ENCODE peak calls at places on chromosomes 5 and 9, in nine cellular contexts. One of them, this sample, is unnamed.
A peak's percentile ranks its signal among the peaks of the same experiment; 100 is the strongest.

GRCh38 chr9:120856700-120857099 is 14.0 kb upstream of the PSMD5 start:
- DNase-seq in HL-60: no peak
- DNase-seq in activated T-helper 2 cell treated with anti-CD3 and anti-CD28 coated beads, Interferon-gamma antibody, Interleukin-2, Interleukin-4, amounts not matched to agents 10 μg/mL and 5 μg/mL and 100 μg/mL, durations not matched to agents 14 hours and 24 hours and 36 hours: no peak
- DNase-seq in occipital lobe: no peak
- DNase-seq in epithelial cell of esophagus: peak; percentile 23
- DNase-seq in activated CD4-positive, alpha-beta T cell treated with anti-CD3 and anti-CD28 coated beads, Interleukin-2, amount 50 U/mL, for 48 hours: no peak
- DNase-seq in neural crest cell: no peak
- DNase-seq in activated T-cell treated with anti-CD3 and anti-CD28 coated beads for 1 hour: no peak
- DNase-seq in HS-27A: no peak
- DNase-seq in this sample: no peak

GRCh38 chr9:107847977-107848376 is 358.4 kb upstream of the KLF4 start:
- DNase-seq in neural crest cell: no peak
- DNase-seq in activated T-cell treated with anti-CD3 and anti-CD28 coated beads for 1 hour: no peak
- DNase-seq in epithelial cell of esophagus: peak; percentile 42
- DNase-seq in HL-60: no peak
- DNase-seq in activated CD4-positive, alpha-beta T cell treated with anti-CD3 and anti-CD28 coated beads, Interleukin-2, amount 50 U/mL, for 48 hours: no peak
- DNase-seq in activated T-helper 2 cell treated with anti-CD3 and anti-CD28 coated beads, Interferon-gamma antibody, Interleukin-2, Interleukin-4, amounts not matched to agents 10 μg/mL and 5 μg/mL and 100 μg/mL, durations not matched to agents 14 hours and 24 hours and 36 hours: no peak
- DNase-seq in HS-27A: peak; percentile 26
- DNase-seq in occipital lobe: no peak
- DNase-seq in this sample: no peak

GRCh38 chr5:92552206-92553160 is 1028.5 kb downstream of the NR2F1-AS1 start:
- DNase-seq in HS-27A: peak; percentile 72
- DNase-seq in activated T-cell treated with anti-CD3 and anti-CD28 coated beads for 1 hour: no peak
- DNase-seq in epithelial cell of esophagus: peak; percentile 92
- DNase-seq in HL-60: peak; percentile 0
- DNase-seq in neural crest cell: no peak
- DNase-seq in occipital lobe: no peak
- DNase-seq in activated CD4-positive, alpha-beta T cell treated with anti-CD3 and anti-CD28 coated beads, Interleukin-2, amount 50 U/mL, for 48 hours: no peak
- DNase-seq in activated T-helper 2 cell treated with anti-CD3 and anti-CD28 coated beads, Interferon-gamma antibody, Interleukin-2, Interleukin-4, amounts not matched to agents 10 μg/mL and 5 μg/mL and 100 μg/mL, durations not matched to agents 14 hours and 24 hours and 36 hours: no peak
- DNase-seq in this sample: no peak

GRCh38 chr9:81690251-81690851 is 1.0 kb upstream of the TLE1 start:
- DNase-seq in neural crest cell: peak; percentile 22
- DNase-seq in activated T-helper 2 cell treated with anti-CD3 and anti-CD28 coated beads, Interferon-gamma antibody, Interleukin-2, Interleukin-4, amounts not matched to agents 10 μg/mL and 5 μg/mL and 100 μg/mL, durations not matched to agents 14 hours and 24 hours and 36 hours: no peak
- DNase-seq in HS-27A: no peak
- DNase-seq in activated CD4-positive, alpha-beta T cell treated with anti-CD3 and anti-CD28 coated beads, Interleukin-2, amount 50 U/mL, for 48 hours: no peak
- DNase-seq in HL-60: no peak
- DNase-seq in occipital lobe: no peak
- DNase-seq in activated T-cell treated with anti-CD3 and anti-CD28 coated beads for 1 hour: no peak
- DNase-seq in epithelial cell of esophagus: peak; percentile 94
- DNase-seq in this sample: no peak

GRCh38 chr5:107796797-107797196 is 126.1 kb upstream of the EFNA5 start:
- DNase-seq in occipital lobe: no peak
- DNase-seq in activated T-helper 2 cell treated with anti-CD3 and anti-CD28 coated beads, Interferon-gamma antibody, Interleukin-2, Interleukin-4, amounts not matched to agents 10 μg/mL and 5 μg/mL and 100 μg/mL, durations not matched to agents 14 hours and 24 hours and 36 hours: no peak
- DNase-seq in neural crest cell: no peak
- DNase-seq in activated CD4-positive, alpha-beta T cell treated with anti-CD3 and anti-CD28 coated beads, Interleukin-2, amount 50 U/mL, for 48 hours: no peak
- DNase-seq in epithelial cell of esophagus: no peak
- DNase-seq in HS-27A: no peak
- DNase-seq in HL-60: no peak
- DNase-seq in activated T-cell treated with anti-CD3 and anti-CD28 coated beads for 1 hour: no peak
- DNase-seq in this sample: no peak

GRCh38 chr9:77663754-77664153 is 15.6 kb upstream of the GNA14 start:
- DNase-seq in epithelial cell of esophagus: peak; percentile 42
- DNase-seq in activated CD4-positive, alpha-beta T cell treated with anti-CD3 and anti-CD28 coated beads, Interleukin-2, amount 50 U/mL, for 48 hours: no peak
- DNase-seq in HS-27A: no peak
- DNase-seq in occipital lobe: no peak
- DNase-seq in HL-60: no peak
- DNase-seq in activated T-cell treated with anti-CD3 and anti-CD28 coated beads for 1 hour: no peak
- DNase-seq in activated T-helper 2 cell treated with anti-CD3 and anti-CD28 coated beads, Interferon-gamma antibody, Interleukin-2, Interleukin-4, amounts not matched to agents 10 μg/mL and 5 μg/mL and 100 μg/mL, durations not matched to agents 14 hours and 24 hours and 36 hours: no peak
- DNase-seq in neural crest cell: no peak
- DNase-seq in this sample: no peak

GRCh38 chr5:79612667-79613190 is 488 bp downstream of the TENT2 start:
- DNase-seq in occipital lobe: no peak
- DNase-seq in epithelial cell of esophagus: no peak
- DNase-seq in HS-27A: no peak
- DNase-seq in HL-60: peak; percentile 15
- DNase-seq in activated CD4-positive, alpha-beta T cell treated with anti-CD3 and anti-CD28 coated beads, Interleukin-2, amount 50 U/mL, for 48 hours: no peak
- DNase-seq in neural crest cell: no peak
- DNase-seq in activated T-cell treated with anti-CD3 and anti-CD28 coated beads for 1 hour: no peak
- DNase-seq in activated T-helper 2 cell treated with anti-CD3 and anti-CD28 coated beads, Interferon-gamma antibody, Interleukin-2, Interleukin-4, amounts not matched to agents 10 μg/mL and 5 μg/mL and 100 μg/mL, durations not matched to agents 14 hours and 24 hours and 36 hours: no peak
- DNase-seq in this sample: no peak

GRCh38 chr9:121577201-121577600 is 74.2 kb upstream of the DAB2IP start:
- DNase-seq in HS-27A: no peak
- DNase-seq in epithelial cell of esophagus: no peak
- DNase-seq in activated T-helper 2 cell treated with anti-CD3 and anti-CD28 coated beads, Interferon-gamma antibody, Interleukin-2, Interleukin-4, amounts not matched to agents 10 μg/mL and 5 μg/mL and 100 μg/mL, durations not matched to agents 14 hours and 24 hours and 36 hours: no peak
- DNase-seq in activated T-cell treated with anti-CD3 and anti-CD28 coated beads for 1 hour: no peak
- DNase-seq in neural crest cell: no peak
- DNase-seq in activated CD4-positive, alpha-beta T cell treated with anti-CD3 and anti-CD28 coated beads, Interleukin-2, amount 50 U/mL, for 48 hours: no peak
- DNase-seq in HL-60: no peak
- DNase-seq in occipital lobe: peak; percentile 36
- DNase-seq in this sample: no peak

GRCh38 chr5:30103056-30104020 is 1090.1 kb upstream of the CDH6 start:
- DNase-seq in activated T-helper 2 cell treated with anti-CD3 and anti-CD28 coated beads, Interferon-gamma antibody, Interleukin-2, Interleukin-4, amounts not matched to agents 10 μg/mL and 5 μg/mL and 100 μg/mL, durations not matched to agents 14 hours and 24 hours and 36 hours: no peak
- DNase-seq in epithelial cell of esophagus: peak; percentile 14
- DNase-seq in HS-27A: peak; percentile 36
- DNase-seq in neural crest cell: no peak
- DNase-seq in occipital lobe: no peak
- DNase-seq in HL-60: no peak
- DNase-seq in activated T-cell treated with anti-CD3 and anti-CD28 coated beads for 1 hour: no peak
- DNase-seq in activated CD4-positive, alpha-beta T cell treated with anti-CD3 and anti-CD28 coated beads, Interleukin-2, amount 50 U/mL, for 48 hours: no peak
- DNase-seq in this sample: no peak

GRCh38 chr9:21974542-21975409 is 19.4 kb downstream of the CDKN2A start:
- DNase-seq in HS-27A: no peak
- DNase-seq in activated T-helper 2 cell treated with anti-CD3 and anti-CD28 coated beads, Interferon-gamma antibody, Interleukin-2, Interleukin-4, amounts not matched to agents 10 μg/mL and 5 μg/mL and 100 μg/mL, durations not matched to agents 14 hours and 24 hours and 36 hours: no peak
- DNase-seq in activated CD4-positive, alpha-beta T cell treated with anti-CD3 and anti-CD28 coated beads, Interleukin-2, amount 50 U/mL, for 48 hours: peak; percentile 64
- DNase-seq in activated T-cell treated with anti-CD3 and anti-CD28 coated beads for 1 hour: no peak
- DNase-seq in occipital lobe: no peak
- DNase-seq in HL-60: peak; percentile 86
- DNase-seq in neural crest cell: no peak
- DNase-seq in epithelial cell of esophagus: peak; percentile 69
- DNase-seq in this sample: no peak

GRCh38 chr5:55821731-55822512 is 29.2 kb upstream of the IL31RA start:
- DNase-seq in epithelial cell of esophagus: peak; percentile 36
- DNase-seq in activated CD4-positive, alpha-beta T cell treated with anti-CD3 and anti-CD28 coated beads, Interleukin-2, amount 50 U/mL, for 48 hours: peak; percentile 9
- DNase-seq in HS-27A: no peak
- DNase-seq in activated T-cell treated with anti-CD3 and anti-CD28 coated beads for 1 hour: no peak
- DNase-seq in occipital lobe: no peak
- DNase-seq in neural crest cell: peak; percentile 8
- DNase-seq in activated T-helper 2 cell treated with anti-CD3 and anti-CD28 coated beads, Interferon-gamma antibody, Interleukin-2, Interleukin-4, amounts not matched to agents 10 μg/mL and 5 μg/mL and 100 μg/mL, durations not matched to agents 14 hours and 24 hours and 36 hours: no peak
- DNase-seq in HL-60: no peak
- DNase-seq in this sample: no peak

GRCh38 chr5:139744471-139745120 is 51.0 kb upstream of the PSD2 start:
- DNase-seq in occipital lobe: peak; percentile 65
- DNase-seq in HL-60: no peak
- DNase-seq in epithelial cell of esophagus: no peak
- DNase-seq in activated T-helper 2 cell treated with anti-CD3 and anti-CD28 coated beads, Interferon-gamma antibody, Interleukin-2, Interleukin-4, amounts not matched to agents 10 μg/mL and 5 μg/mL and 100 μg/mL, durations not matched to agents 14 hours and 24 hours and 36 hours: no peak
- DNase-seq in HS-27A: no peak
- DNase-seq in neural crest cell: no peak
- DNase-seq in activated CD4-positive, alpha-beta T cell treated with anti-CD3 and anti-CD28 coated beads, Interleukin-2, amount 50 U/mL, for 48 hours: no peak
- DNase-seq in activated T-cell treated with anti-CD3 and anti-CD28 coated beads for 1 hour: no peak
- DNase-seq in this sample: no peak